ENCODE peak calls at places on chromosomes 16 and 17, in seven cellular contexts. One of them, this sample, is unnamed.

GRCh38 chr17:63740464-63741181 is 976 bp downstream of the STRADA start:
- DNase-seq in AG04450: no peak
- DNase-seq in GM12865: peak
- DNase-seq in HCT116: no peak
- DNase-seq in tibial artery: no peak
- DNase-seq in brain microvascular endothelial cell: no peak
- DNase-seq in uterus: no peak
- DNase-seq in this sample: no peak

GRCh38 chr17:74603746-74604145 is 11.7 kb upstream of the CD300LD start:
- DNase-seq in AG04450: no peak
- DNase-seq in GM12865: no peak
- DNase-seq in brain microvascular endothelial cell: no peak
- DNase-seq in HCT116: no peak
- DNase-seq in tibial artery: no peak
- DNase-seq in uterus: no peak
- DNase-seq in this sample: no peak

GRCh38 chr17:556431-556995 is 158.1 kb downstream of the VPS53 start:
- DNase-seq in brain microvascular endothelial cell: no peak
- DNase-seq in AG04450: no peak
- DNase-seq in tibial artery: no peak
- DNase-seq in uterus: no peak
- DNase-seq in HCT116: no peak
- DNase-seq in GM12865: no peak
- DNase-seq in this sample: no peak

GRCh38 chr17:42467889-42468288 is 9.2 kb downstream of the ATP6V0A1 start:
- DNase-seq in brain microvascular endothelial cell: no peak
- DNase-seq in AG04450: no peak
- DNase-seq in uterus: no peak
- DNase-seq in GM12865: no peak
- DNase-seq in tibial artery: no peak
- DNase-seq in HCT116: no peak
- DNase-seq in this sample: no peak

GRCh38 chr17:33977729-33978514 is 277.2 kb upstream of the CCL2 start:
- DNase-seq in HCT116: no peak
- DNase-seq in GM12865: no peak
- DNase-seq in uterus: no peak
- DNase-seq in brain microvascular endothelial cell: no peak
- DNase-seq in AG04450: no peak
- DNase-seq in tibial artery: no peak
- DNase-seq in this sample: no peak

GRCh38 chr16:73433493-73434307 is 385.8 kb upstream of the ZFHX3 start:
- DNase-seq in brain microvascular endothelial cell: no peak
- DNase-seq in tibial artery: no peak
- DNase-seq in GM12865: no peak
- DNase-seq in AG04450: no peak
- DNase-seq in uterus: no peak
- DNase-seq in HCT116: no peak
- DNase-seq in this sample: no peak

GRCh38 chr17:45293413-45294211 is 23.2 kb downstream of the MAP3K14 start:
- DNase-seq in brain microvascular endothelial cell: peak
- DNase-seq in AG04450: peak
- DNase-seq in GM12865: peak
- DNase-seq in tibial artery: peak
- DNase-seq in uterus: peak
- DNase-seq in HCT116: peak
- DNase-seq in this sample: peak

GRCh38 chr17:81868674-81869220 is 2.4 kb downstream of the ARHGDIA start:
- DNase-seq in HCT116: peak
- DNase-seq in brain microvascular endothelial cell: peak
- DNase-seq in AG04450: peak
- DNase-seq in uterus: peak
- DNase-seq in tibial artery: no peak
- DNase-seq in GM12865: no peak
- DNase-seq in this sample: no peak

GRCh38 chr16:81632392-81633146 is 146.5 kb upstream of the PLCG2 start:
- DNase-seq in tibial artery: no peak
- DNase-seq in AG04450: no peak
- DNase-seq in HCT116: peak
- DNase-seq in uterus: no peak
- DNase-seq in GM12865: no peak
- DNase-seq in brain microvascular endothelial cell: peak
- DNase-seq in this sample: no peak

GRCh38 chr17:559699-560378 is 154.8 kb downstream of the VPS53 start:
- DNase-seq in brain microvascular endothelial cell: peak
- DNase-seq in tibial artery: peak
- DNase-seq in AG04450: peak
- DNase-seq in uterus: no peak
- DNase-seq in HCT116: no peak
- DNase-seq in GM12865: no peak
- DNase-seq in this sample: peak

GRCh38 chr16:57549730-57550129 is 7.3 kb downstream of the ADGRG5 start:
- DNase-seq in tibial artery: no peak
- DNase-seq in uterus: no peak
- DNase-seq in AG04450: no peak
- DNase-seq in brain microvascular endothelial cell: no peak
- DNase-seq in GM12865: no peak
- DNase-seq in HCT116: no peak
- DNase-seq in this sample: no peak

GRCh38 chr16:11806721-11807120 is 9.7 kb upstream of the ZC3H7A start:
- DNase-seq in HCT116: no peak
- DNase-seq in AG04450: no peak
- DNase-seq in brain microvascular endothelial cell: no peak
- DNase-seq in uterus: no peak
- DNase-seq in GM12865: no peak
- DNase-seq in tibial artery: no peak
- DNase-seq in this sample: no peak

GRCh38 chr17:58394534-58395223 is 22.7 kb downstream of the RNF43 start:
- DNase-seq in brain microvascular endothelial cell: no peak
- DNase-seq in tibial artery: no peak
- DNase-seq in GM12865: no peak
- DNase-seq in AG04450: no peak
- DNase-seq in HCT116: peak
- DNase-seq in uterus: no peak
- DNase-seq in this sample: no peak

GRCh38 chr17:71378036-71378435 is 742.8 kb upstream of the SOX9 start:
- DNase-seq in AG04450: no peak
- DNase-seq in GM12865: no peak
- DNase-seq in tibial artery: no peak
- DNase-seq in uterus: no peak
- DNase-seq in brain microvascular endothelial cell: no peak
- DNase-seq in HCT116: no peak
- DNase-seq in this sample: no peak

GRCh38 chr16:50025544-50025931 is 513 bp downstream of the CNEP1R1 start:
- DNase-seq in tibial artery: no peak
- DNase-seq in brain microvascular endothelial cell: no peak
- DNase-seq in uterus: no peak
- DNase-seq in AG04450: no peak
- DNase-seq in GM12865: peak
- DNase-seq in HCT116: no peak
- DNase-seq in this sample: no peak

GRCh38 chr17:66829386-66829864 is 5.5 kb upstream of the CACNG5 start:
- DNase-seq in uterus: peak
- DNase-seq in GM12865: peak
- DNase-seq in AG04450: peak
- DNase-seq in brain microvascular endothelial cell: peak
- DNase-seq in tibial artery: peak
- DNase-seq in HCT116: no peak
- DNase-seq in this sample: peak

DNA sequence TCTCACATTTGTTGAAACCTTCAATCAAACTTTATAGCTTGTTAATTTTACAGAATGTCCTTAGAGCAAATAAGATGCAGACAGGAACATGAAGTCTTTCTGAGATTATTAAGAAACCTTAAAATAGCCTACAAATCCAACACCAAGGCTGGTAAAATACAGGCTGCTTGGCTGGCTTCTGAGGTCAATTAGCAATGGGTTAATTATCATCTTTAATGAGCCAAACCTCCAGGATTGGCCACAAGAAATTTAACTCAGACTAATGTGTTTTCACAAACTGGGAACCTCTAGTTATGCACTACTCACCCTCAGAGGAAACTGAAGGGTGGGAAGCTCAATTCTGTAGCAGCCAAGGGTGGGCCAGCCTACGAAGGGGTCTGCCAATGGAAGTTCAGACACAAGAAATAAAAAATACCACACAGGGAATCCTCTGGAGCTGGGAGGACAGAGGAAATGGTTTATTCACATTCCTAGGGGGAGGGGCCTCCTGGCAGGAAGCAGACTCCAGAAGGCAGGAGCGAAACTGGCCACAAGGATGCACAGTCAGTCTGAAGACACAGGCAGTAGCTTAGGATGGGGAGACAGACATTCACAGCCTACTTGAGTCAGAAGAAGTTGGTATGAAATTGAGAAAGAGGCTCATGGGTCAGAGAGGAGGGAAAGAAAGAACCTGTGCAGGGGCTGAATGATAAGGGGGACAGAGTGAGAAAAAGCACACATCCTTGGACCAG is 36.1 kb downstream of the HIC1 start:
- DNase-seq in uterus: peak
- DNase-seq in AG04450: peak
- DNase-seq in HCT116: no peak
- DNase-seq in GM12865: peak
- DNase-seq in brain microvascular endothelial cell: peak
- DNase-seq in tibial artery: peak
- DNase-seq in this sample: peak
- TF ChIP-seq CTCF in uterus: peak
- TF ChIP-seq CTCF in AG04450: peak
- TF ChIP-seq CTCF in HCT116: no peak
- TF ChIP-seq CTCF in GM12865: no peak
- TF ChIP-seq CTCF in brain microvascular endothelial cell: peak
- TF ChIP-seq CTCF in tibial artery: peak
- TF ChIP-seq CTCF in this sample: peak

DNA sequence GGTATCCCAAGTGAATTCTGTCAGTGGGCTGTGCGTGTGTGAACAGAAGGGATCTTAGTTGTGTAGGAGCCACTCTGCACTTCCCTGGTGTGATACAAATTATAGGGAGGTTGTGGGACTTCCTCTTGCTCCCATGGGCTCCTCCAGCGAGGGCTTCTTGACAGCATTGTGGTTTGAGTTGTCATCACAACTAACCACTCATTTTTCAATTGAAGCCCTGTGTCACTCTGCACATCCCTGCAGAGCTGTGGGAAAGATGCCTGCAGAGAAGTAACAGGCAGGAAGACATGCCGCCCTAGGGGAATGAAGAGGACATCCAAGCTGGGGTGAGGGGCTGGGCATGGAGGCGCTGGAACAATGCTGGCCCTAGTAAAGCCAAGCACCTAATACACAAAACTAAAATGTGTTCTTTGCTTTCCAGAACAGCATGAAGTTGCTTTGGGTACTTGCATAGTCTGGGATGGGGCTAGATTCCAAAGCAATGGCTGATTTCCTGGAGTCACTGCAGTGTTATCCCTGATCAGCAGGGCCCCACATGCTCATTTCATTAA is 692.5 kb downstream of the TOX3 start:
- DNase-seq in HCT116: no peak
- DNase-seq in AG04450: no peak
- DNase-seq in GM12865: no peak
- DNase-seq in uterus: no peak
- DNase-seq in tibial artery: no peak
- DNase-seq in brain microvascular endothelial cell: peak
- DNase-seq in this sample: no peak
- H3K4me3 ChIP-seq in HCT116: no peak
- H3K4me3 ChIP-seq in AG04450: no peak
- H3K4me3 ChIP-seq in GM12865: no peak
- H3K4me3 ChIP-seq in uterus: no peak
- H3K4me3 ChIP-seq in tibial artery: no peak
- H3K4me3 ChIP-seq in brain microvascular endothelial cell: no peak
- H3K4me3 ChIP-seq in this sample: no peak

GRCh38 chr16:17578921-17579876 is 108.4 kb upstream of the XYLT1 start:
- DNase-seq in uterus: peak
- DNase-seq in brain microvascular endothelial cell: peak
- DNase-seq in AG04450: peak
- DNase-seq in GM12865: peak
- DNase-seq in tibial artery: peak
- DNase-seq in HCT116: peak
- DNase-seq in this sample: peak
- TF ChIP-seq CTCF in uterus: peak
- TF ChIP-seq CTCF in brain microvascular endothelial cell: peak
- TF ChIP-seq CTCF in AG04450: peak
- TF ChIP-seq CTCF in GM12865: peak
- TF ChIP-seq CTCF in tibial artery: peak
- TF ChIP-seq CTCF in HCT116: peak
- TF ChIP-seq CTCF in this sample: peak

GRCh38 chr16:84909686-84910085 is 89.9 kb downstream of the CRISPLD2 start:
- DNase-seq in HCT116: no peak
- DNase-seq in tibial artery: no peak
- DNase-seq in uterus: no peak
- DNase-seq in brain microvascular endothelial cell: no peak
- DNase-seq in AG04450: no peak
- DNase-seq in GM12865: no peak
- DNase-seq in this sample: no peak

GRCh38 chr16:84907575-84907974 is 87.8 kb downstream of the CRISPLD2 start:
- DNase-seq in tibial artery: peak
- DNase-seq in HCT116: no peak
- DNase-seq in uterus: peak
- DNase-seq in brain microvascular endothelial cell: peak
- DNase-seq in AG04450: no peak
- DNase-seq in GM12865: no peak
- DNase-seq in this sample: no peak

GRCh38 chr16:84905965-84906460 is 86.2 kb downstream of the CRISPLD2 start:
- DNase-seq in HCT116: no peak
- DNase-seq in GM12865: no peak
- DNase-seq in tibial artery: no peak
- DNase-seq in uterus: no peak
- DNase-seq in AG04450: no peak
- DNase-seq in brain microvascular endothelial cell: no peak
- DNase-seq in this sample: no peak

GRCh38 chr16:84911490-84912216 is 91.9 kb downstream of the CRISPLD2 start:
- DNase-seq in tibial artery: no peak
- DNase-seq in AG04450: no peak
- DNase-seq in GM12865: no peak
- DNase-seq in uterus: no peak
- DNase-seq in brain microvascular endothelial cell: no peak
- DNase-seq in HCT116: no peak
- DNase-seq in this sample: no peak

GRCh38 chr16:84907046-84907445 is 87.3 kb downstream of the CRISPLD2 start:
- DNase-seq in tibial artery: no peak
- DNase-seq in HCT116: no peak
- DNase-seq in GM12865: no peak
- DNase-seq in uterus: no peak
- DNase-seq in AG04450: no peak
- DNase-seq in brain microvascular endothelial cell: no peak
- DNase-seq in this sample: no peak
- H3K4me3 ChIP-seq in tibial artery: no peak
- H3K4me3 ChIP-seq in HCT116: no peak
- H3K4me3 ChIP-seq in GM12865: no peak
- H3K4me3 ChIP-seq in uterus: no peak
- H3K4me3 ChIP-seq in AG04450: no peak
- H3K4me3 ChIP-seq in brain microvascular endothelial cell: no peak
- H3K4me3 ChIP-seq in this sample: no peak

This sample was measured in HFF-Myc.